ENCODE peak calls at places on chromosome 3, in four cellular contexts. I is HepG2, O is HEK293T, K is GM12878. R is an unnamed sample.

GRCh38 chr3:28850186-28850585 is 430.7 kb upstream of the RBMS3 start:
- DNase-seq in I (no peak), O (no peak), K (no peak), R (no peak)

GRCh38 chr3:29064085-29064484 is 216.8 kb upstream of the RBMS3 start:
- DNase-seq in I (no peak), O (peak), K (no peak), R (no peak)

GRCh38 chr3:133868758-133869429 is 26.8 kb downstream of the RAB6B start:
- DNase-seq in I (no peak), O (no peak), K (no peak), R (no peak)

GRCh38 chr3:98793971-98794370 is 30.8 kb downstream of the ST3GAL6 start:
- DNase-seq in I (no peak), O (no peak), K (no peak), R (no peak)

GRCh38 chr3:37779289-37780152 is 82.2 kb upstream of the CTDSPL start:
- DNase-seq in I (peak), O (peak), K (no peak), R (peak)

GRCh38 chr3:51715231-51716058 is 8.6 kb downstream of the GRM2 start:
- DNase-seq in I (no peak), O (no peak), K (no peak), R (no peak)

GRCh38 chr3:106590259-106590658 is 721.4 kb upstream of the CBLB start:
- DNase-seq in I (no peak), O (no peak), K (no peak), R (no peak)

GRCh38 chr3:114409291-114409690 is 115.5 kb downstream of the TIGIT start:
- DNase-seq in I (no peak), O (no peak), K (no peak), R (no peak)

GRCh38 chr3:45182915-45183881 is 37.0 kb upstream of the CDCP1 start:
- DNase-seq in I (peak), O (peak), K (no peak), R (peak)

GRCh38 chr3:23728651-23729117 is 77.1 kb upstream of the UBE2E1 start:
- DNase-seq in I (no peak), O (no peak), K (no peak), R (no peak)

GRCh38 chr3:40939113-40940070 is 259.9 kb upstream of the CTNNB1 start:
- DNase-seq in I (no peak), O (no peak), K (no peak), R (no peak)

GRCh38 chr3:15800327-15800726 is 2.5 kb upstream of the ANKRD28 start:
- DNase-seq in I (no peak), O (no peak), K (no peak), R (no peak)

GRCh38 chr3:10437272-10437994 is 68.0 kb downstream of the ATP2B2 start:
- DNase-seq in I (no peak), O (no peak), K (peak), R (no peak)

GRCh38 chr3:113279686-113280085 is 68.3 kb downstream of the BOC start:
- DNase-seq in I (no peak), O (no peak), K (no peak), R (peak)

GRCh38 chr3:42709621-42710020 is 7.0 kb upstream of the HHATL start:
- DNase-seq in I (no peak), O (no peak), K (no peak), R (no peak)

GRCh38 chr3:78410077-78410476 is 1357.7 kb downstream of the ROBO1 start:
- DNase-seq in I (no peak), O (no peak), K (no peak), R (no peak)

GRCh38 chr3:67540198-67540894 is 114.1 kb downstream of the SUCLG2 start:
- DNase-seq in I (peak), O (no peak), K (no peak), R (no peak)

GRCh38 chr3:150889105-150889504 is 16.1 kb downstream of the MINDY4B start:
- DNase-seq in I (no peak), O (no peak), K (no peak), R (no peak)

GRCh38 chr3:109355625-109356441 is 18.5 kb upstream of the DPPA4 start:
- DNase-seq in I (no peak), O (no peak), K (no peak), R (no peak)

GRCh38 chr3:122921791-122922651 is 105.5 kb downstream of the SEMA5B start:
- DNase-seq in I (peak), O (peak), K (no peak), R (peak)

GRCh38 chr3:186149319-186149718 is 40.4 kb upstream of the ETV5 start:
- DNase-seq in I (no peak), O (no peak), K (no peak), R (no peak)

GRCh38 chr3:183230826-183231225 is 22.2 kb upstream of the B3GNT5 start:
- DNase-seq in I (no peak), O (no peak), K (no peak), R (no peak)

GRCh38 chr3:190319660-190320059 is 2.6 kb downstream of the CLDN1 start:
- DNase-seq in I (no peak), O (no peak), K (no peak), R (no peak)

GRCh38 chr3:54830658-54831057 is 97.2 kb downstream of the LRTM1 start:
- DNase-seq in I (peak), O (peak), K (no peak), R (peak)

GRCh38 chr3:183818706-183819624 is 6.4 kb downstream of the MAP6D1 start:
- DNase-seq in I (no peak), O (no peak), K (no peak), R (no peak)

GRCh38 chr3:130709671-130710070 is 37.0 kb downstream of the PIK3R4 start:
- DNase-seq in I (no peak), O (no peak), K (no peak), R (no peak)

GRCh38 chr3:153896197-153896596 is 225.0 kb upstream of the ARHGEF26 start:
- DNase-seq in I (no peak), O (no peak), K (no peak), R (no peak)

GRCh38 chr3:190728574-190729246 is 133.8 kb downstream of the GMNC start:
- DNase-seq in I (peak), O (no peak), K (no peak), R (no peak)

GRCh38 chr3:56630966-56631365 is 52.1 kb downstream of the TASOR start:
- DNase-seq in I (no peak), O (no peak), K (no peak), R (no peak)

GRCh38 chr3:16807441-16807840 is 77.3 kb upstream of the PLCL2 start:
- DNase-seq in I (no peak), O (no peak), K (no peak), R (no peak)

GRCh38 chr3:188021502-188022040 is 132.4 kb upstream of the LPP start:
- DNase-seq in I (peak), O (no peak), K (no peak), R (no peak)

GRCh38 chr3:72347819-72348319 is 500.4 kb downstream of the SHQ1 start:
- DNase-seq in I (no peak), O (no peak), K (peak), R (no peak)

GRCh38 chr3:69710153-69710977 is 28.9 kb upstream of the MITF start:
- DNase-seq in I (no peak), O (no peak), K (no peak), R (no peak)

GRCh38 chr3:123322866-123323265 is 121.1 kb downstream of the SEC22A start:
- DNase-seq in I (no peak), O (no peak), K (no peak), R (no peak)

GRCh38 chr3:63975705-63976104 is 47.6 kb downstream of the PSMD6 start:
- DNase-seq in I (peak), O (no peak), K (no peak), R (no peak)

GRCh38 chr3:34396945-34397344 is 598.5 kb downstream of the PDCD6IP start:
- DNase-seq in I (no peak), O (no peak), K (no peak), R (no peak)

GRCh38 chr3:57221883-57222282 is 5.6 kb upstream of the APPL1 start:
- DNase-seq in I (peak), O (no peak), K (no peak), R (no peak)

GRCh38 chr3:4071481-4072184 is 231.5 kb upstream of the SETMAR start:
- DNase-seq in I (no peak), O (no peak), K (no peak), R (peak)
- TF ChIP-seq TARDBP in I (no peak), O (no peak), K (no peak), R (no peak)

GRCh38 chr3:21750831-21751391 is at the start of gene ZNF385D:
- DNase-seq in I (no peak), O (peak), K (no peak), R (no peak)
- TF ChIP-seq TARDBP in I (no peak), O (no peak), K (no peak), R (no peak)

DNA sequence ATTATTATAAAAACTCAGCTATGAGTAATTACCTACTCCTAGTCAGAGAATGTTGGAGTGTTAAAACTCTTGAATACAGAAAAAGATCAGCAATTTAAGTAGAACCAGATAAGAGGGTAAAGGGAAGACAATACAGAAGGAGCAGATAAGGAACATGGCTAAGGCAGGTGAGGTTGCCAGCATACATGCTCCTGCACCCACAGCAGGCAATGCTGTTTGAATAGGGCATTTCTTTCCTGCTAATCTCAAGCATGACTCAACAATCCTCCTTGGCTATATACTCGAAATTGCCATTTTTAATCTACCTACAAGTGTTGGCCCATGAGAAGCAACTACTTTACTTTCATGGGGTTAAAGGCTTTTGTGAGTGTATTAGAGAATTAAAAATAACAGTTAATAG is 494.5 kb downstream of the DIPK2A start:
- DNase-seq in I (no peak), O (no peak), K (no peak), R (no peak)
- TF ChIP-seq TARDBP in I (no peak), O (no peak), K (no peak), R (no peak)

GRCh38 chr3:76432396-76432795 is 607.5 kb upstream of the ROBO2 start:
- DNase-seq in I (no peak), O (no peak), K (no peak), R (no peak)
- TF ChIP-seq TARDBP in I (no peak), O (no peak), K (no peak), R (no peak)

GRCh38 chr3:43953814-43954241 is 263.1 kb downstream of the ABHD5 start:
- DNase-seq in I (no peak), O (no peak), K (no peak), R (no peak)
- TF ChIP-seq TARDBP in I (no peak), O (no peak), K (no peak), R (no peak)

R was measured in K562.